ENCODE peak calls at places on chromosomes 2 and 18, in four cellular contexts. P is neural progenitor cell; O is activated naive CD4-positive, alpha-beta T cell treated with Interleukin-2 at 50 U/mL for 16 hours; I is KBM-7. M is an unnamed sample.
A peak's percentile ranks its signal among the peaks of the same experiment; 100 is the strongest.

GRCh38 chr2:238754259-238754658 is 93.6 kb upstream of the TWIST2 start:
- DNase-seq in I (no peak), P (no peak), O (no peak), M (no peak)

GRCh38 chr2:8448822-8449577 is 232.9 kb upstream of the ID2 start:
- DNase-seq in I (no peak), P (no peak), O (no peak), M (no peak)

GRCh38 chr2:10844083-10844482 is 31.5 kb upstream of the PDIA6 start:
- DNase-seq in O (no peak), P (peak; percentile 80), I (no peak), M (peak; percentile 81)

GRCh38 chr2:98123286-98123685 is 36.3 kb downstream of the VWA3B start:
- DNase-seq in P (no peak), O (no peak), I (peak; percentile 45), M (no peak)

GRCh38 chr2:100741880-100742814 is 77.8 kb upstream of the NPAS2 start:
- DNase-seq in P (no peak), I (no peak), O (no peak), M (no peak)

GRCh38 chr2:20148411-20148810 is 76.5 kb downstream of the SDC1 start:
- DNase-seq in P (no peak), O (no peak), I (no peak), M (no peak)

GRCh38 chr2:200266406-200266805 is 40.1 kb upstream of the SPATS2L start:
- DNase-seq in I (no peak), P (no peak), O (no peak), M (no peak)

GRCh38 chr2:197599285-197599965 is 76.0 kb downstream of the RFTN2 start:
- DNase-seq in O (no peak), I (peak; percentile 70), P (peak; percentile 16), M (no peak)

GRCh38 chr2:239893236-239893515 is 132.0 kb downstream of the NDUFA10 start:
- DNase-seq in P (no peak), I (no peak), O (no peak), M (no peak)

GRCh38 chr2:33291278-33292013 is 185.0 kb upstream of the RASGRP3 start:
- DNase-seq in O (no peak), P (no peak), I (no peak), M (no peak)

GRCh38 chr2:14759086-14759485 is 126.6 kb downstream of the LRATD1 start:
- DNase-seq in I (no peak), P (no peak), O (no peak), M (no peak)

GRCh38 chr2:1233280-1233679 is 180.0 kb upstream of the TPO start:
- DNase-seq in I (no peak), O (no peak), P (no peak), M (peak; percentile 83)

GRCh38 chr2:110866496-110866895 is 134.1 kb downstream of the ACOXL start:
- DNase-seq in P (peak; percentile 31), I (no peak), O (peak; percentile 75), M (no peak)

GRCh38 chr2:168278424-168278888 is 31.1 kb upstream of the STK39 start:
- DNase-seq in P (peak; percentile 31), O (no peak), I (no peak), M (no peak)

GRCh38 chr18:68083776-68084175 is 567.3 kb upstream of the DSEL start:
- DNase-seq in O (no peak), P (no peak), I (no peak), M (no peak)

GRCh38 chr2:170744248-170745002 is 25.8 kb upstream of the ERICH2 start:
- DNase-seq in P (no peak), O (no peak), I (peak; percentile 12), M (no peak)

GRCh38 chr18:7234061-7234460 is 3.2 kb downstream of the LRRC30 start:
- DNase-seq in P (no peak), I (no peak), O (no peak), M (no peak)

GRCh38 chr2:98768765-98769476 is 38.0 kb upstream of the MGAT4A start:
- DNase-seq in I (no peak), P (no peak), O (no peak), M (no peak)

GRCh38 chr2:141341444-141341843 is 789.4 kb downstream of the LRP1B start:
- DNase-seq in O (no peak), I (no peak), P (no peak), M (no peak)

GRCh38 chr2:75277111-75277510 is 77.8 kb upstream of the TACR1 start:
- DNase-seq in I (no peak), O (no peak), P (no peak), M (no peak)

GRCh38 chr2:181621779-181622490 is 35.0 kb downstream of the CERKL start:
- DNase-seq in O (no peak), I (no peak), P (no peak), M (no peak)

M was measured in kidney.